ENCODE peak calls at places on chromosomes 13 and 19, in four cellular contexts. G is GM23248, V is fibroblast of the aortic adventitia, T is HEK293T. J is an unnamed sample.

GRCh38 chr13:22789916-22790315 is 390.9 kb upstream of the SGCG start:
- DNase-seq in V (no peak), G (no peak), T (no peak), J (no peak)

GRCh38 chr19:43769256-43769655 is 11.5 kb downstream of the KCNN4 start:
- DNase-seq in T (no peak), V (no peak), G (no peak), J (no peak)

GRCh38 chr13:93881418-93881817 is 598.1 kb downstream of the DCT start:
- DNase-seq in G (peak; percentile 52), T (no peak), V (no peak), J (no peak)

GRCh38 chr19:42185281-42185680 is 32.2 kb downstream of the DEDD2 start:
- DNase-seq in G (peak; percentile 25), V (peak; percentile 53), T (no peak), J (no peak)

GRCh38 chr19:36112678-36113077 is 1.7 kb downstream of the OVOL3 start:
- DNase-seq in G (no peak), T (no peak), V (no peak), J (no peak)

GRCh38 chr19:47609885-47610545 is 1.1 kb downstream of the BICRA start:
- DNase-seq in T (no peak), G (peak; percentile 74), V (no peak), J (no peak)

GRCh38 chr13:112057736-112058518 is 9.0 kb upstream of the SOX1 start:
- DNase-seq in T (peak; percentile 13), V (no peak), G (no peak), J (no peak)

GRCh38 chr13:74816737-74817136 is 665.2 kb downstream of the TBC1D4 start:
- DNase-seq in V (no peak), T (no peak), G (no peak), J (no peak)

GRCh38 chr13:94784066-94784465 is 71.7 kb upstream of the SOX21 start:
- DNase-seq in G (peak; percentile 4), V (peak; percentile 49), T (no peak), J (peak; percentile 11)

GRCh38 chr13:50509771-50510441 is 333.6 kb downstream of the DLEU7 start:
- DNase-seq in T (no peak), G (peak; percentile 27), V (peak; percentile 63), J (no peak)

GRCh38 chr13:98571955-98572662 is 4.8 kb downstream of the STK24 start:
- DNase-seq in V (peak; percentile 63), G (peak; percentile 82), T (no peak), J (peak; percentile 68)

GRCh38 chr19:51025809-51026553 is 435 bp downstream of the KLK11 start:
- DNase-seq in T (no peak), G (no peak), V (no peak), J (no peak)

GRCh38 chr19:3270908-3271307 is 46.4 kb downstream of the CELF5 start:
- DNase-seq in T (peak; percentile 36), V (peak; percentile 32), G (peak; percentile 73), J (no peak)

GRCh38 chr19:8109455-8109854 is 39.9 kb downstream of the FBN3 start:
- DNase-seq in G (no peak), V (no peak), T (no peak), J (no peak)

GRCh38 chr13:63699948-63700347 is 2284.3 kb upstream of the PCDH20 start:
- DNase-seq in G (no peak), T (no peak), V (no peak), J (no peak)

GRCh38 chr19:48752511-48753365 is at the start of gene FUT1:
- DNase-seq in T (no peak), G (peak; percentile 39), V (no peak), J (no peak)

GRCh38 chr13:23159205-23159586 is 21.6 kb upstream of the SGCG start:
- DNase-seq in G (peak; percentile 72), V (peak; percentile 2), T (peak; percentile 41), J (no peak)

GRCh38 chr19:41698746-41699230 is 9.6 kb upstream of the CEACAM5 start:
- DNase-seq in T (no peak), V (no peak), G (no peak), J (no peak)

GRCh38 chr13:33229446-33230177 is 55.9 kb downstream of the STARD13 start:
- DNase-seq in G (no peak), T (no peak), V (no peak), J (no peak)

GRCh38 chr19:19209372-19209771 is 2.4 kb upstream of the NCAN start:
- DNase-seq in T (no peak), V (no peak), G (no peak), J (no peak)

GRCh38 chr13:82713681-82714405 is 1168.4 kb downstream of the SLITRK1 start:
- DNase-seq in G (peak; percentile 53), T (no peak), V (peak; percentile 65), J (peak; percentile 21)